ENCODE peak calls at places on chromosome 17, in seven cellular contexts. B is iris pigment epithelial cell; V is stimulated activated CD8-positive, alpha-beta memory T cell treated with anti-CD3 and anti-CD28 coated beads, Interleukin-7, amount 100 ng/mL, for 1 hour; P is HT1080; T is T-helper 2 cell treated with Interferon-gamma antibody and Interleukin-4, amounts not matched to agents 5 μg/mL and 100 μg/mL, for 36 hours; G is osteocyte; D is activated CD4-positive, alpha-beta T cell treated with anti-CD3 and anti-CD28 coated beads, Interleukin-2, amount 50 U/mL, for 1 hour. W is an unnamed sample.

GRCh38 chr17:74429604-74430384 is 2.1 kb upstream of the GPRC5C start:
- DNase-seq in G (no peak), T (no peak), D (no peak), P (no peak), B (no peak), V (no peak), W (no peak)

GRCh38 chr17:565506-565905 is 149.1 kb downstream of the VPS53 start:
- DNase-seq in T (no peak), P (no peak), D (no peak), B (no peak), V (no peak), G (no peak), W (no peak)

GRCh38 chr17:39699818-39700147 is at the start of gene ERBB2:
- DNase-seq in B (peak; percentile 85), G (peak; percentile 86), D (no peak), P (peak; percentile 67), T (no peak), V (no peak), W (no peak)

GRCh38 chr17:43401293-43401692 is 2.5 kb downstream of the ARL4D start:
- DNase-seq in G (peak; percentile 88), D (no peak), B (peak; percentile 64), T (no peak), P (peak; percentile 96), V (no peak), W (no peak)

GRCh38 chr17:39271546-39271945 is 45.8 kb upstream of the STAC2 start:
- DNase-seq in T (no peak), V (no peak), D (no peak), B (peak; percentile 55), G (no peak), P (no peak), W (no peak)

GRCh38 chr17:9240659-9241370 is 219.5 kb downstream of the NTN1 start:
- DNase-seq in V (no peak), G (no peak), T (no peak), D (no peak), B (no peak), P (no peak), W (no peak)

GRCh38 chr17:41695134-41695661 is 6.5 kb downstream of the EIF1 start:
- DNase-seq in D (no peak), T (no peak), P (no peak), B (no peak), G (no peak), V (no peak), W (no peak)

GRCh38 chr17:18257747-18258355 is 687 bp downstream of the FLII start:
- DNase-seq in D (peak; percentile 33), G (no peak), P (peak; percentile 77), V (peak; percentile 19), T (peak; percentile 70), B (peak; percentile 64), W (no peak)

GRCh38 chr17:81448442-81448841 is 53.2 kb downstream of the BAHCC1 start:
- DNase-seq in T (no peak), V (no peak), P (no peak), G (no peak), B (no peak), D (no peak), W (no peak)

GRCh38 chr17:80393961-80394360 is 21.0 kb upstream of the ENDOV start:
- DNase-seq in V (no peak), P (no peak), D (no peak), G (no peak), B (no peak), T (no peak), W (no peak)

GRCh38 chr17:4739122-4740024 is at the start of the genes CXCL16 and ZMYND15:
- DNase-seq in D (peak; percentile 67), V (peak; percentile 35), T (peak; percentile 49), P (no peak), B (peak; percentile 36), G (peak; percentile 87), W (peak; percentile 76)

GRCh38 chr17:27558842-27559505 is 72.0 kb upstream of the LGALS9 start:
- DNase-seq in D (no peak), P (no peak), B (no peak), T (no peak), V (no peak), G (no peak), W (no peak)

GRCh38 chr17:40327735-40328385 is 18.9 kb downstream of the RARA start:
- DNase-seq in D (no peak), P (no peak), G (no peak), V (no peak), B (no peak), T (no peak), W (no peak)

GRCh38 chr17:71117461-71117860 is 948.1 kb downstream of the KCNJ2 start:
- DNase-seq in B (peak; percentile 39), P (no peak), T (no peak), G (no peak), D (no peak), V (no peak), W (no peak)

GRCh38 chr17:30517786-30518185 is 40.6 kb downstream of the GOSR1 start:
- DNase-seq in V (no peak), B (no peak), P (no peak), D (no peak), T (no peak), G (no peak), W (no peak)

W was measured in D721Med.